ENCODE peak calls at places on chromosomes 1 and 21, in five cellular contexts. One of them, this sample, is unnamed.

GRCh38 chr1:17764578-17764977 is 9.4 kb downstream of the ACTL8 start:
- DNase-seq in neural progenitor cell: no peak
- DNase-seq in GM13977: no peak
- DNase-seq in fibroblast of the aortic adventitia: no peak
- DNase-seq in cardiac fibroblast: peak; percentile 6
- DNase-seq in this sample: no peak

GRCh38 chr1:72623299-72623708 is 341.0 kb upstream of the NEGR1 start:
- DNase-seq in neural progenitor cell: peak; percentile 66
- DNase-seq in GM13977: peak; percentile 24
- DNase-seq in fibroblast of the aortic adventitia: peak; percentile 60
- DNase-seq in cardiac fibroblast: peak; percentile 72
- DNase-seq in this sample: no peak

GRCh38 chr1:186683637-186684410 is 3.6 kb upstream of the PTGS2 start:
- DNase-seq in neural progenitor cell: no peak
- DNase-seq in GM13977: no peak
- DNase-seq in fibroblast of the aortic adventitia: peak; percentile 17
- DNase-seq in cardiac fibroblast: no peak
- DNase-seq in this sample: no peak

GRCh38 chr1:201320168-201320842 is 37.0 kb downstream of the PKP1 start:
- DNase-seq in neural progenitor cell: no peak
- DNase-seq in GM13977: no peak
- DNase-seq in fibroblast of the aortic adventitia: no peak
- DNase-seq in cardiac fibroblast: no peak
- DNase-seq in this sample: no peak

GRCh38 chr1:221470000-221470698 is 271.7 kb downstream of the DUSP10 start:
- DNase-seq in neural progenitor cell: no peak
- DNase-seq in GM13977: no peak
- DNase-seq in fibroblast of the aortic adventitia: no peak
- DNase-seq in cardiac fibroblast: no peak
- DNase-seq in this sample: no peak

GRCh38 chr1:147622731-147623130 is 47.6 kb downstream of the ACP6 start:
- DNase-seq in neural progenitor cell: no peak
- DNase-seq in GM13977: no peak
- DNase-seq in fibroblast of the aortic adventitia: peak; percentile 17
- DNase-seq in cardiac fibroblast: peak; percentile 22
- DNase-seq in this sample: no peak

GRCh38 chr1:166488327-166488726 is 321.5 kb upstream of the FAM78B start:
- DNase-seq in neural progenitor cell: no peak
- DNase-seq in GM13977: no peak
- DNase-seq in fibroblast of the aortic adventitia: no peak
- DNase-seq in cardiac fibroblast: no peak
- DNase-seq in this sample: no peak

GRCh38 chr1:77509051-77509492 is 173.4 kb downstream of the ZZZ3 start:
- DNase-seq in neural progenitor cell: no peak
- DNase-seq in GM13977: no peak
- DNase-seq in fibroblast of the aortic adventitia: peak; percentile 55
- DNase-seq in cardiac fibroblast: no peak
- DNase-seq in this sample: no peak

GRCh38 chr21:36807421-36808004 is 108.6 kb downstream of the SIM2 start:
- DNase-seq in neural progenitor cell: no peak
- DNase-seq in GM13977: no peak
- DNase-seq in fibroblast of the aortic adventitia: no peak
- DNase-seq in cardiac fibroblast: no peak
- DNase-seq in this sample: no peak

GRCh38 chr1:32393832-32394140 is 455 bp downstream of the BSDC1 start:
- DNase-seq in neural progenitor cell: peak; percentile 75
- DNase-seq in GM13977: no peak
- DNase-seq in fibroblast of the aortic adventitia: no peak
- DNase-seq in cardiac fibroblast: no peak
- DNase-seq in this sample: peak; percentile 61

GRCh38 chr1:32201011-32201855 is 838 bp downstream of the CCDC28B start:
- DNase-seq in neural progenitor cell: peak; percentile 81
- DNase-seq in GM13977: peak; percentile 82
- DNase-seq in fibroblast of the aortic adventitia: peak; percentile 55
- DNase-seq in cardiac fibroblast: peak; percentile 64
- DNase-seq in this sample: peak; percentile 94

GRCh38 chr21:30232011-30232410 is 16.1 kb upstream of the CLDN8 start:
- DNase-seq in neural progenitor cell: no peak
- DNase-seq in GM13977: no peak
- DNase-seq in fibroblast of the aortic adventitia: no peak
- DNase-seq in cardiac fibroblast: peak; percentile 68
- DNase-seq in this sample: no peak

GRCh38 chr21:30234050-30234449 is 18.2 kb upstream of the CLDN8 start:
- DNase-seq in neural progenitor cell: no peak
- DNase-seq in GM13977: no peak
- DNase-seq in fibroblast of the aortic adventitia: no peak
- DNase-seq in cardiac fibroblast: no peak
- DNase-seq in this sample: no peak

GRCh38 chr21:30233636-30234035 is 17.7 kb upstream of the CLDN8 start:
- DNase-seq in neural progenitor cell: no peak
- DNase-seq in GM13977: no peak
- DNase-seq in fibroblast of the aortic adventitia: no peak
- DNase-seq in cardiac fibroblast: no peak
- DNase-seq in this sample: no peak

GRCh38 chr21:30233228-30233627 is 17.3 kb upstream of the CLDN8 start:
- DNase-seq in neural progenitor cell: no peak
- DNase-seq in GM13977: no peak
- DNase-seq in fibroblast of the aortic adventitia: no peak
- DNase-seq in cardiac fibroblast: no peak
- DNase-seq in this sample: no peak

DNA sequence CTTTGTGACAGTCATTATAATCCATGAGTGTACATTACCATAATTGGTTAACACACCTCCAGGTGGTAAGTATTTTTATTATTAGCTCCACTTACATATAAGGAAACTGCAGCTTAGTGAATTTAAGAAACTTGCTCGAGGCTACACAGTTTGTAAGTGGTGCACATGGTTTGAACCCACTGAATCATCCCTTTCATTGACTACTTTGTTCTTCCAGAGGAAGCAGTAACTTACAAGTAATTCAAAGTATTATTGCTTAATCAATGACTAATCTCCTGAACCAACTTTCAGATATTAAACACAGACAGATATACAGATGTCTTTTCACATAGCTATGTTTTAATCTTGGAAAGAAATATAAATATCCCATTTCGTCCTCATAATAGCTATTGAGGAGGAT is 18.7 kb upstream of the CLDN8 start:
- DNase-seq in neural progenitor cell: no peak
- DNase-seq in GM13977: no peak
- DNase-seq in fibroblast of the aortic adventitia: peak; percentile 4
- DNase-seq in cardiac fibroblast: peak; percentile 78
- DNase-seq in this sample: no peak
- TF ChIP-seq CTCF in neural progenitor cell: no peak
- TF ChIP-seq CTCF in GM13977: no peak
- TF ChIP-seq CTCF in fibroblast of the aortic adventitia: no peak
- TF ChIP-seq CTCF in cardiac fibroblast: no peak
- TF ChIP-seq CTCF in this sample: no peak

GRCh38 chr1:3907031-3907534 is 7.0 kb upstream of the C1orf174 start:
- DNase-seq in neural progenitor cell: peak; percentile 39
- DNase-seq in GM13977: no peak
- DNase-seq in fibroblast of the aortic adventitia: no peak
- DNase-seq in cardiac fibroblast: no peak
- DNase-seq in this sample: peak; percentile 66
- TF ChIP-seq CTCF in neural progenitor cell: peak; percentile 32
- TF ChIP-seq CTCF in GM13977: peak; percentile 42
- TF ChIP-seq CTCF in fibroblast of the aortic adventitia: no peak
- TF ChIP-seq CTCF in cardiac fibroblast: no peak
- TF ChIP-seq CTCF in this sample: peak; percentile 17

DNA sequence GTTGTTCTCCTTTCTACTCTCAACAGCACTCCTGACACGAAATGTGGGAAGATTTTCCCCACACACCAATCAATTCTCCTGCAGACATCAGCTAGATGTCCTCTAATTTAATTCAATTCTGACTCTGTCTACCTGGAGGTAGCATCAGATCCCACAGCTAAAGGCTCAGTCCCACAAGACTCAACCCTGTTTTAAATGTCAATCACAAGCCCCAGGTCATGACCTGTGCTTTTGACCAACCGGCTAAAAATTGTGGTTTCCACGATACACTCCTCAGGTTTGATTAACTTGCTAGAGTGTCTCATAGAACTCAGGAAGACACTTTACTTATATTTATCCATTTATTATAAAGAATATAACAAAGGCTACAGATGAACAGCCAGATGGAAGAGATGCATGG is 27.4 kb downstream of the IL23R start:
- DNase-seq in neural progenitor cell: no peak
- DNase-seq in GM13977: no peak
- DNase-seq in fibroblast of the aortic adventitia: no peak
- DNase-seq in cardiac fibroblast: no peak
- DNase-seq in this sample: peak; percentile 34
- TF ChIP-seq CTCF in neural progenitor cell: no peak
- TF ChIP-seq CTCF in GM13977: no peak
- TF ChIP-seq CTCF in fibroblast of the aortic adventitia: no peak
- TF ChIP-seq CTCF in cardiac fibroblast: no peak
- TF ChIP-seq CTCF in this sample: no peak

GRCh38 chr1:41560496-41560895 is 76.0 kb upstream of the EDN2 start:
- DNase-seq in neural progenitor cell: no peak
- DNase-seq in GM13977: no peak
- DNase-seq in fibroblast of the aortic adventitia: no peak
- DNase-seq in cardiac fibroblast: no peak
- DNase-seq in this sample: no peak
- TF ChIP-seq CTCF in neural progenitor cell: no peak
- TF ChIP-seq CTCF in GM13977: no peak
- TF ChIP-seq CTCF in fibroblast of the aortic adventitia: no peak
- TF ChIP-seq CTCF in cardiac fibroblast: no peak
- TF ChIP-seq CTCF in this sample: no peak

GRCh38 chr1:206477110-206477509 is 6.8 kb downstream of the IKBKE start:
- DNase-seq in neural progenitor cell: no peak
- DNase-seq in GM13977: no peak
- DNase-seq in fibroblast of the aortic adventitia: no peak
- DNase-seq in cardiac fibroblast: no peak
- DNase-seq in this sample: no peak
- TF ChIP-seq CTCF in neural progenitor cell: no peak
- TF ChIP-seq CTCF in GM13977: no peak
- TF ChIP-seq CTCF in fibroblast of the aortic adventitia: no peak
- TF ChIP-seq CTCF in cardiac fibroblast: no peak
- TF ChIP-seq CTCF in this sample: no peak

DNA sequence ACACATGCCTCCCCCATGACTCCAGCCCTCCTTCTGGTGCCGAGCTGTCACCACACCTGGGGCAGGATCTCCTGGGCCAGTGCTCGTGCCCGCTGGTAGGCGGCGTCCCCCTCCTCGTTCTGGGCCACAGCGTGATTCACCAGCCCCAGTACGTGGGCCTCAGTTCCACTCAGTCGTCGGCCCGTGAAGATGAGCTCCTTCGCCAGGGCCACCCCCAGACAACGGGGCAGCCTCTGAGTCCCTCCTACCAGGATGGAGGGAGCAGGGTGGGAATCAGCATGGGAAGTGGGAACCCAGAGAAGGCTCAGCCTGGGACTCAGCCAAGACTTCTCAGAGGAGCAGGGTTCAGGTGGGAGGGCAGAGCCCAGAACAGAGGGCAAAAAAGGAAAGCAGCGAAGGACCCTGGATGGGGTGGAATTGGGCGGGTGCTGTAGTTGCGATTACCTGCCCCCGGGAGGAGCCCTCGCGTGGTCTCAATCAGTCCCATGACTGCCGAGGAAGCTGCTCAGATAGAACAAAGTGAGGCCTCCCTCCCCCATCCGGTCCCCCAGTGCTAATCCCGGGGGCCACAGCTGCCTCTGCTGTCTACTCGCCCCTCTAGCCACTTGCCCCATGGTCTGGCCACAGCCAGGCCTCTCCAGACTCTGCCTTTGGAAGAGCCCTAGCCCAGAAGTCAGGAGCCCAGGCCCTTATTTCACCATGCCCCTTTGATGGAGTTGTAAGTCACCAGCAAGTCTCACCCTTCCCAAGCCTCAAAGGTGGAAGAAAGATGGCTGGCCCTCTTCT is 16.8 kb downstream of the ECHDC2 start:
- DNase-seq in neural progenitor cell: peak; percentile 72
- DNase-seq in GM13977: peak; percentile 78
- DNase-seq in fibroblast of the aortic adventitia: peak; percentile 31
- DNase-seq in cardiac fibroblast: peak; percentile 11
- DNase-seq in this sample: peak; percentile 67
- TF ChIP-seq CTCF in neural progenitor cell: peak; percentile 59
- TF ChIP-seq CTCF in GM13977: peak; percentile 52
- TF ChIP-seq CTCF in fibroblast of the aortic adventitia: peak; percentile 45
- TF ChIP-seq CTCF in cardiac fibroblast: peak; percentile 25
- TF ChIP-seq CTCF in this sample: peak; percentile 57

GRCh38 chr1:156126043-156126700 is 11.7 kb downstream of the LMNA start:
- DNase-seq in neural progenitor cell: no peak
- DNase-seq in GM13977: peak; percentile 46
- DNase-seq in fibroblast of the aortic adventitia: peak; percentile 97
- DNase-seq in cardiac fibroblast: peak; percentile 98
- DNase-seq in this sample: peak; percentile 78
- TF ChIP-seq CTCF in neural progenitor cell: peak; percentile 42
- TF ChIP-seq CTCF in GM13977: peak; percentile 40
- TF ChIP-seq CTCF in fibroblast of the aortic adventitia: peak; percentile 65
- TF ChIP-seq CTCF in cardiac fibroblast: peak; percentile 68
- TF ChIP-seq CTCF in this sample: peak; percentile 52

DNA sequence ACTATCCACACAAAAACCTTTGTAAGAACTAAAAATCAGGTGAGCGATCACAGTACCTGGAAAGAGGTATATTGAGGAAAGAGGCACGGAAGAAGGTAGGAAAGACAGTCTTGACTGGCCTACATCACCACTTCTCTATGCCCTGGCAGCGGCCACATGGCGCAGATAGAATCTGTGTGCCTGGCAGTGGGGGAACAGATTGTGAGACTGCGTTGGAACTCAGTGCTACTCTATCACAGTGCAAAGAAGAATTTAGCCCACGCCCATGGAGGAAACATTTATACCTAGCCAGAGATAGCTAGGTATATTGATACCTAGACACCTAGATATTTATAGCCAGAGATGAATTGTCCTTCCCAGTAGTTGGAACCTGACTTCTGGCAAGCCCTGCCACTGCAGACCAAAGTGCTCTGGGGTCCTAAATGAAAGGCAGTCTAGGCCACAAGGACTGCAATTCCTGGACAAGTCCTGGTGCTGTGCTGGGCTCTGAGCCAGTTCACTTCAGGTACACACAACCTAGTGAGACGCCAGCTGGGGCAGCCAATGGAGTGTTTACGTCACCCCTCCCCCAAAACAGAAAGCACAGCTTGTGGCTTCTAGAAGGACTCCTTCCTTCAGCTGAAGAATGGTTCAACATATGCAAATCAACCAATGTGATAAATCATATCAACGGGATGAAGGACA is 51.9 kb downstream of the DHX9 start:
- DNase-seq in neural progenitor cell: no peak
- DNase-seq in GM13977: no peak
- DNase-seq in fibroblast of the aortic adventitia: no peak
- DNase-seq in cardiac fibroblast: no peak
- DNase-seq in this sample: no peak
- TF ChIP-seq CTCF in neural progenitor cell: no peak
- TF ChIP-seq CTCF in GM13977: no peak
- TF ChIP-seq CTCF in fibroblast of the aortic adventitia: no peak
- TF ChIP-seq CTCF in cardiac fibroblast: no peak
- TF ChIP-seq CTCF in this sample: no peak

This sample was measured in activated CD8-positive, alpha-beta T cell treated with anti-CD3 and anti-CD28 coated beads for 36 hours.